ENCODE peak calls at places on chromosomes 11 and 22, in nine cellular contexts. R is A549, B is MM.1S, K is tibial nerve, H is HAP-1, G is cardiac muscle cell, C is left lung, X is OCI-LY7, D is IMR-90. O is an unnamed sample. For H3K4me1, the result is how much of the 10 kb centered on the place peaks cover.

GRCh38 chr11:111422494-111423249 is 43.6 kb upstream of the POU2AF1 start:
- DNase-seq in R (peak), B (peak), K (no peak), H (peak), G (peak), C (no peak), X (peak), D (peak), O (no peak)

GRCh38 chr11:27187848-27188621 is 147.4 kb downstream of the BBOX1 start:
- DNase-seq in R (no peak), B (no peak), K (no peak), H (no peak), G (peak), C (no peak), X (no peak), D (no peak), O (no peak)

GRCh38 chr22:47075568-47075967 is 313.1 kb downstream of the TBC1D22A start:
- DNase-seq in R (no peak), B (no peak), K (no peak), H (no peak), G (no peak), C (no peak), X (no peak), D (no peak), O (no peak)

GRCh38 chr11:23278121-23278520 is 417.8 kb upstream of the CCDC179 start:
- DNase-seq in R (no peak), B (no peak), K (no peak), H (no peak), G (no peak), C (no peak), X (no peak), D (peak), O (no peak)

GRCh38 chr22:26477341-26477731 is 6.2 kb downstream of the HPS4 start:
- DNase-seq in R (no peak), B (no peak), K (no peak), H (no peak), G (no peak), C (no peak), X (no peak), D (no peak), O (no peak)

GRCh38 chr22:36546092-36546804 is 17.3 kb upstream of the EIF3D start:
- DNase-seq in R (peak), B (peak), K (no peak), H (peak), G (peak), C (no peak), X (peak), D (peak), O (no peak)

GRCh38 chr22:29512031-29512430 is 32.0 kb downstream of the NEFH start:
- DNase-seq in R (no peak), B (no peak), K (no peak), H (no peak), G (no peak), C (no peak), X (no peak), D (no peak), O (no peak)

GRCh38 chr22:24878969-24879368 is 67.5 kb downstream of the LHFPL7 start:
- DNase-seq in R (no peak), B (no peak), K (no peak), H (no peak), G (no peak), C (no peak), X (no peak), D (no peak), O (no peak)

GRCh38 chr11:92569717-92570116 is 345.1 kb downstream of the FAT3 start:
- DNase-seq in R (no peak), B (no peak), K (no peak), H (no peak), G (no peak), C (no peak), X (no peak), D (no peak), O (no peak)

GRCh38 chr11:76661306-76661751 is 9.2 kb downstream of the LRRC32 start:
- DNase-seq in R (no peak), B (no peak), K (peak), H (no peak), G (no peak), C (no peak), X (no peak), D (no peak), O (no peak)

GRCh38 chr22:39148727-39149535 is 3.5 kb downstream of the CBX7 start:
- DNase-seq in R (no peak), B (peak), K (peak), H (peak), G (no peak), C (peak), X (peak), D (no peak), O (peak)

GRCh38 chr11:131195801-131196517 is 174.5 kb upstream of the NTM start:
- DNase-seq in R (no peak), B (no peak), K (no peak), H (no peak), G (no peak), C (no peak), X (no peak), D (peak), O (no peak)

GRCh38 chr11:2377511-2378443 is 667 bp downstream of the CD81 start:
- DNase-seq in R (peak), B (no peak), K (peak), H (peak), G (peak), C (peak), X (peak), D (peak), O (peak)

GRCh38 chr22:20155330-20156041 is 4.6 kb upstream of the CCDC188 start:
- DNase-seq in R (no peak), B (peak), K (no peak), H (peak), G (no peak), C (no peak), X (no peak), D (no peak), O (no peak)

GRCh38 chr22:46028069-46028991 is 51.4 kb upstream of the WNT7B start:
- DNase-seq in R (no peak), B (no peak), K (peak), H (no peak), G (no peak), C (no peak), X (no peak), D (no peak), O (no peak)

GRCh38 chr11:105867742-105868141 is 154.3 kb downstream of the MSANTD4 start:
- DNase-seq in R (no peak), B (no peak), K (no peak), H (no peak), G (peak), C (no peak), X (no peak), D (peak), O (no peak)

GRCh38 chr11:70470127-70470526 is 71.8 kb downstream of the CTTN start:
- DNase-seq in R (no peak), B (peak), K (no peak), H (no peak), G (no peak), C (no peak), X (no peak), D (peak), O (no peak)

GRCh38 chr11:70111269-70112016 is 33.3 kb downstream of the ANO1 start:
- DNase-seq in R (peak), B (no peak), K (no peak), H (peak), G (peak), C (peak), X (no peak), D (peak), O (no peak)

GRCh38 chr11:44306469-44307244 is 3.3 kb downstream of the ALX4 start:
- DNase-seq in R (no peak), B (no peak), K (no peak), H (no peak), G (no peak), C (no peak), X (no peak), D (no peak), O (no peak)

GRCh38 chr11:32172771-32173170 is 81.9 kb downstream of the RCN1 start:
- DNase-seq in R (no peak), B (no peak), K (no peak), H (no peak), G (peak), C (no peak), X (no peak), D (peak), O (no peak)

GRCh38 chr11:90349741-90350140 is 126.9 kb upstream of the CHORDC1 start:
- DNase-seq in R (no peak), B (no peak), K (no peak), H (no peak), G (no peak), C (no peak), X (no peak), D (no peak), O (no peak)

GRCh38 chr11:64954201-64954600 is 17.7 kb downstream of the MAJIN start:
- DNase-seq in R (no peak), B (no peak), K (no peak), H (no peak), G (no peak), C (no peak), X (no peak), D (no peak), O (no peak)

GRCh38 chr22:43985532-43985931 is 30.3 kb downstream of the SAMM50 start:
- DNase-seq in R (no peak), B (no peak), K (no peak), H (no peak), G (no peak), C (no peak), X (no peak), D (no peak), O (no peak)

GRCh38 chr11:14852571-14853177 is 39.4 kb downstream of the CYP2R1 start:
- DNase-seq in R (no peak), B (no peak), K (no peak), H (no peak), G (no peak), C (no peak), X (no peak), D (no peak), O (no peak)

GRCh38 chr11:32116668-32117067 is 25.8 kb downstream of the RCN1 start:
- DNase-seq in R (no peak), B (no peak), K (no peak), H (no peak), G (no peak), C (no peak), X (no peak), D (no peak), O (no peak)

GRCh38 chr11:72581067-72581466 is 93.2 kb downstream of the PDE2A start:
- DNase-seq in R (no peak), B (no peak), K (no peak), H (no peak), G (no peak), C (no peak), X (no peak), D (no peak), O (no peak)

GRCh38 chr11:8652140-8652539 is 30.3 kb downstream of the TRIM66 start:
- DNase-seq in R (peak), B (no peak), K (no peak), H (no peak), G (no peak), C (no peak), X (no peak), D (peak), O (no peak)

GRCh38 chr11:16148301-16148787 is 208.0 kb downstream of the SOX6 start:
- DNase-seq in R (no peak), B (no peak), K (no peak), H (peak), G (no peak), C (no peak), X (no peak), D (no peak), O (no peak)

GRCh38 chr22:48445113-48445827 is 1382.4 kb downstream of the BRD1 start:
- DNase-seq in R (peak), B (no peak), K (no peak), H (no peak), G (no peak), C (no peak), X (peak), D (no peak), O (peak)

GRCh38 chr11:91742155-91742554 is 482.5 kb upstream of the FAT3 start:
- DNase-seq in R (no peak), B (no peak), K (no peak), H (no peak), G (peak), C (no peak), X (no peak), D (no peak), O (no peak)

GRCh38 chr11:70090989-70091388 is 12.9 kb downstream of the ANO1 start:
- DNase-seq in R (no peak), B (no peak), K (no peak), H (no peak), G (peak), C (peak), X (no peak), D (peak), O (no peak)

GRCh38 chr11:13137778-13138400 is 128.8 kb downstream of the RASSF10 start:
- DNase-seq in R (peak), B (no peak), K (no peak), H (no peak), G (no peak), C (no peak), X (no peak), D (peak), O (no peak)

GRCh38 chr11:9755561-9755960 is 91.7 kb downstream of the SWAP70 start:
- DNase-seq in R (no peak), B (no peak), K (no peak), H (no peak), G (no peak), C (no peak), X (no peak), D (peak), O (no peak)

GRCh38 chr11:9756878-9757277 is 93.0 kb downstream of the SWAP70 start:
- DNase-seq in R (no peak), B (no peak), K (no peak), H (no peak), G (no peak), C (no peak), X (no peak), D (no peak), O (no peak)

GRCh38 chr11:9754041-9754471 is 90.2 kb downstream of the SWAP70 start:
- DNase-seq in R (no peak), B (no peak), K (no peak), H (no peak), G (no peak), C (no peak), X (peak), D (no peak), O (no peak)

GRCh38 chr11:9757809-9758675 is 94.2 kb downstream of the SWAP70 start:
- DNase-seq in R (peak), B (peak), K (peak), H (peak), G (peak), C (peak), X (peak), D (peak), O (peak)

GRCh38 chr11:9756461-9756860 is 92.6 kb downstream of the SWAP70 start:
- DNase-seq in R (no peak), B (no peak), K (no peak), H (no peak), G (no peak), C (no peak), X (peak), D (no peak), O (no peak)
- H3K4me1 ChIP-seq in R (half or more), B (under half), K (half or more), H (under half), G (under half), C (under half), X (half or more), D (under half), O (under half)

DNA sequence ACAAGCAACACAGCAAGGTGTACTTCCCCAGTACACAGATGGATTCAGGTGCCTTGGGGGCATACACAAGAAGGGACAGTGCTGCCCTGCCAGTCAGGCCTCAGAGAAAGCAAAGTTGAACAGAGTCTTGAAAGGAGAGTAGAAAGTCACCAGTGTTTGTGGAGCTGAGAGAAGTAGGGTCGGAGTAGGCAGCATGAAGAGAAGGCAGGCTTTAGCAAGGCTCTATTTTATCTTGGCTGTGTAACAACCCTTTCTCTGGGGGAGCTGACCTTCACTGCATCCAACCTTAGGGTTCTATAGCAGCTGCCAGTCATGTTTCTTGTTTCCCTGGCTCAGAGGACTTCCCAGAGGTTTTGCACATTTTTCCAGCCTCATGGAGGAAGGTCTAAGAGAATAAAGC is 77.4 kb upstream of the BLID start:
- DNase-seq in R (no peak), B (no peak), K (no peak), H (no peak), G (no peak), C (no peak), X (no peak), D (no peak), O (no peak)
- H3K4me1 ChIP-seq in R (half or more), B (under half), K (half or more), H (under half), G (under half), C (under half), X (under half), D (under half), O (under half)

DNA sequence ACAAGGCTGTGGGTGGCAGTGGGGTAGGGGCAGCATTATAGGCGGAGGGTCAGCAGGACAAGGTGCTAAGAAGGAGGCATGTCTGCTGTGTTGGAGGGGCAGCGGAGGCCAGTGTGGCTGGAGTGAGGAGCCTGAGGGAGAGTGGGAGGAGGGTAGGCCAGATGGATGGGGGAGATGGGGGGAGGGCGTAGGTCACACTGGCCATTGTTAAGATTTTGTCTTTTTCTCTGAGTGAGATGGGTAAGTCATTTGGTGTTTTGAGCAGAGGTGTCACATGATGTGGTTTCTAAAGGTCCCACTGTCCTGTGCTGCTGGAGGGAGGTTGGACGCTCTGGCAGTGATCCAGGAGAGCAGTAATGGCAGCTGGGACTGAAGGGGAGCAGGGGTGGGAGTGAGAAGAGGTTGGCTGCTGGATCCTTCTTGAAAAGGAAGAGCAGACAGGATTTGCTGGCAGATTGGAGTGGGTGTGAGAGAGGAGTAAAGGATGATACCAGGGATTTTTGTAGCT is 9.8 kb downstream of the PPP6R3 start:
- DNase-seq in R (no peak), B (no peak), K (no peak), H (no peak), G (no peak), C (no peak), X (no peak), D (no peak), O (no peak)
- H3K4me1 ChIP-seq in R (under half), B (under half), K (half or more), H (under half), G (under half), C (half or more), X (under half), D (under half), O (half or more)

GRCh38 chr11:78292109-78292803 is 103.5 kb downstream of the USP35 start:
- DNase-seq in R (no peak), B (no peak), K (no peak), H (no peak), G (no peak), C (no peak), X (no peak), D (no peak), O (peak)

GRCh38 chr11:78284261-78284660 is 95.5 kb downstream of the USP35 start:
- DNase-seq in R (no peak), B (no peak), K (no peak), H (no peak), G (no peak), C (no peak), X (no peak), D (no peak), O (no peak)

GRCh38 chr11:78291754-78292108 is 103.0 kb downstream of the USP35 start:
- DNase-seq in R (no peak), B (no peak), K (no peak), H (no peak), G (no peak), C (no peak), X (no peak), D (no peak), O (no peak)

GRCh38 chr11:78290293-78291176 is 101.8 kb downstream of the USP35 start:
- DNase-seq in R (peak), B (no peak), K (no peak), H (no peak), G (no peak), C (no peak), X (peak), D (peak), O (no peak)

DNA sequence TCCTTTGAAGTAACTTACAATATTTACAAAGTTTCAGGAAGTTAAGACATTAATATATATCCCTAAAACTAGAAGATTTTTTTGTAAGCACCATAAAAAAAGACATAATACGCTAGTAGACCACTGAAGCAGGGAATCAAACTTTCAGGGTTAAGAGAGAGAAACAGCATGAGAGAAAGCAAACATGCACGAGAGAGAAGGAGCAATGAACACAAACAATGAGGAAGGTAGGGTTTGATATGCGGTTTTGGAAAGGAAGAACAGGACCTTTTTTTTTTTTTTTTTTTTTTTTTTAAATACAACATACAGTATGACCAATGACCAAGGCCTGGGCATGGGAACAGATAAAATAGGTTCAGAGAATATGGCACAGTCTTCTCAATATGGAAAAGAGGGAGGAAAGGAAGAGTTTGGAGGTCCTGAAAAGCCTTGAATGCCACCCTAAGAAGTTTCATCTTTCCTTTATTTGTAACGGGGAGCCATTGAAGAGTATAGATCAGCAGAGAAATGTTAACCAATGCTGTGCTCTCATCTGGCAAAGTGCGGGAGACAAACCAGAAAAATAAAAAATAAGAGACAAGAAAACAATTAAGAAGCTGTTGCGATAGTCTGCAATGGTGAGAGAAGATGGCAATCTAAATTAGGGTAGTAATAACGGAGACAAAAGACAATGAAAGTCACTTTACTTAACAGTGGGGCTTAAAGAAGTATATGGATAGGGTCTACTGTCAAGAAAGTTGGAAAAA is 101.0 kb downstream of the USP35 start:
- DNase-seq in R (no peak), B (no peak), K (no peak), H (no peak), G (no peak), C (no peak), X (no peak), D (no peak), O (no peak)
- H3K4me1 ChIP-seq in R (under half), B (under half), K (under half), H (under half), G (under half), C (half or more), X (under half), D (under half), O (under half)

O was measured in naive thymus-derived CD4-positive, alpha-beta T cell.